ENCODE peak calls at places on chromosomes 3 and 15, in six cellular contexts. One of them, this sample, is unnamed.

GRCh38 chr3:40317061-40317676 is 7.7 kb downstream of the EIF1B start:
- DNase-seq in HCT116: peak; percentile 60
- DNase-seq in effector CD4-positive, alpha-beta T cell: peak; percentile 24
- DNase-seq in HEK293T: peak; percentile 46
- DNase-seq in activated T-cell treated with anti-CD3 and anti-CD28 coated beads, Interleukin-2, amount 50 U/mL, for 1 hour: no peak
- DNase-seq in uterus: no peak
- DNase-seq in this sample: peak; percentile 65

GRCh38 chr3:34008191-34008590 is 209.8 kb downstream of the PDCD6IP start:
- DNase-seq in effector CD4-positive, alpha-beta T cell: no peak
- DNase-seq in HEK293T: no peak
- DNase-seq in activated T-cell treated with anti-CD3 and anti-CD28 coated beads, Interleukin-2, amount 50 U/mL, for 1 hour: no peak
- DNase-seq in uterus: no peak
- DNase-seq in HCT116: no peak
- DNase-seq in this sample: no peak

GRCh38 chr3:19013879-19014278 is 134.4 kb upstream of the KCNH8 start:
- DNase-seq in uterus: no peak
- DNase-seq in HCT116: no peak
- DNase-seq in activated T-cell treated with anti-CD3 and anti-CD28 coated beads, Interleukin-2, amount 50 U/mL, for 1 hour: no peak
- DNase-seq in effector CD4-positive, alpha-beta T cell: no peak
- DNase-seq in HEK293T: no peak
- DNase-seq in this sample: no peak

GRCh38 chr3:57161915-57162314 is 3.2 kb downstream of the IL17RD start:
- DNase-seq in HCT116: no peak
- DNase-seq in activated T-cell treated with anti-CD3 and anti-CD28 coated beads, Interleukin-2, amount 50 U/mL, for 1 hour: no peak
- DNase-seq in HEK293T: no peak
- DNase-seq in uterus: no peak
- DNase-seq in effector CD4-positive, alpha-beta T cell: no peak
- DNase-seq in this sample: no peak

GRCh38 chr3:124882749-124883148 is 4.4 kb downstream of the ITGB5 start:
- DNase-seq in uterus: no peak
- DNase-seq in activated T-cell treated with anti-CD3 and anti-CD28 coated beads, Interleukin-2, amount 50 U/mL, for 1 hour: no peak
- DNase-seq in effector CD4-positive, alpha-beta T cell: no peak
- DNase-seq in HCT116: no peak
- DNase-seq in HEK293T: no peak
- DNase-seq in this sample: no peak

GRCh38 chr3:150763841-150764483 is 993 bp upstream of the SIAH2 start:
- DNase-seq in effector CD4-positive, alpha-beta T cell: peak; percentile 27
- DNase-seq in HEK293T: peak; percentile 18
- DNase-seq in uterus: peak; percentile 66
- DNase-seq in HCT116: peak; percentile 26
- DNase-seq in activated T-cell treated with anti-CD3 and anti-CD28 coated beads, Interleukin-2, amount 50 U/mL, for 1 hour: no peak
- DNase-seq in this sample: peak; percentile 84

GRCh38 chr3:149340310-149340933 is 7.0 kb upstream of the TM4SF18 start:
- DNase-seq in HCT116: no peak
- DNase-seq in effector CD4-positive, alpha-beta T cell: no peak
- DNase-seq in uterus: no peak
- DNase-seq in HEK293T: no peak
- DNase-seq in activated T-cell treated with anti-CD3 and anti-CD28 coated beads, Interleukin-2, amount 50 U/mL, for 1 hour: no peak
- DNase-seq in this sample: no peak

GRCh38 chr15:60390231-60390630 is 7.6 kb downstream of the ANXA2 start:
- DNase-seq in HCT116: no peak
- DNase-seq in HEK293T: no peak
- DNase-seq in effector CD4-positive, alpha-beta T cell: no peak
- DNase-seq in activated T-cell treated with anti-CD3 and anti-CD28 coated beads, Interleukin-2, amount 50 U/mL, for 1 hour: no peak
- DNase-seq in uterus: no peak
- DNase-seq in this sample: no peak

GRCh38 chr15:81327526-81327925 is 3.6 kb upstream of the STARD5 start:
- DNase-seq in HEK293T: no peak
- DNase-seq in uterus: no peak
- DNase-seq in activated T-cell treated with anti-CD3 and anti-CD28 coated beads, Interleukin-2, amount 50 U/mL, for 1 hour: no peak
- DNase-seq in HCT116: no peak
- DNase-seq in effector CD4-positive, alpha-beta T cell: no peak
- DNase-seq in this sample: no peak

GRCh38 chr15:85047271-85047948 is 65.8 kb downstream of the PDE8A start:
- DNase-seq in HEK293T: no peak
- DNase-seq in activated T-cell treated with anti-CD3 and anti-CD28 coated beads, Interleukin-2, amount 50 U/mL, for 1 hour: no peak
- DNase-seq in effector CD4-positive, alpha-beta T cell: no peak
- DNase-seq in uterus: no peak
- DNase-seq in HCT116: no peak
- DNase-seq in this sample: no peak

GRCh38 chr3:39178553-39178952 is 13.8 kb downstream of the XIRP1 start:
- DNase-seq in HCT116: no peak
- DNase-seq in HEK293T: no peak
- DNase-seq in uterus: peak; percentile 15
- DNase-seq in activated T-cell treated with anti-CD3 and anti-CD28 coated beads, Interleukin-2, amount 50 U/mL, for 1 hour: no peak
- DNase-seq in effector CD4-positive, alpha-beta T cell: no peak
- DNase-seq in this sample: no peak

GRCh38 chr3:52393131-52393807 is 51.6 kb downstream of the SEMA3G start:
- DNase-seq in HCT116: no peak
- DNase-seq in uterus: no peak
- DNase-seq in activated T-cell treated with anti-CD3 and anti-CD28 coated beads, Interleukin-2, amount 50 U/mL, for 1 hour: no peak
- DNase-seq in HEK293T: no peak
- DNase-seq in effector CD4-positive, alpha-beta T cell: no peak
- DNase-seq in this sample: no peak

GRCh38 chr15:70159397-70160009 is 61.8 kb upstream of the TLE3 start:
- DNase-seq in HCT116: no peak
- DNase-seq in effector CD4-positive, alpha-beta T cell: no peak
- DNase-seq in HEK293T: no peak
- DNase-seq in uterus: no peak
- DNase-seq in activated T-cell treated with anti-CD3 and anti-CD28 coated beads, Interleukin-2, amount 50 U/mL, for 1 hour: no peak
- DNase-seq in this sample: no peak

GRCh38 chr3:114498779-114499370 is 205.0 kb downstream of the TIGIT start:
- DNase-seq in HEK293T: peak; percentile 27
- DNase-seq in uterus: no peak
- DNase-seq in effector CD4-positive, alpha-beta T cell: no peak
- DNase-seq in HCT116: peak; percentile 94
- DNase-seq in activated T-cell treated with anti-CD3 and anti-CD28 coated beads, Interleukin-2, amount 50 U/mL, for 1 hour: no peak
- DNase-seq in this sample: no peak

GRCh38 chr15:48592929-48593328 is 52.6 kb downstream of the FBN1 start:
- DNase-seq in HCT116: no peak
- DNase-seq in activated T-cell treated with anti-CD3 and anti-CD28 coated beads, Interleukin-2, amount 50 U/mL, for 1 hour: no peak
- DNase-seq in uterus: no peak
- DNase-seq in HEK293T: no peak
- DNase-seq in effector CD4-positive, alpha-beta T cell: no peak
- DNase-seq in this sample: no peak

GRCh38 chr3:170528731-170529130 is 57.1 kb downstream of the SLC7A14 start:
- DNase-seq in HCT116: no peak
- DNase-seq in uterus: no peak
- DNase-seq in activated T-cell treated with anti-CD3 and anti-CD28 coated beads, Interleukin-2, amount 50 U/mL, for 1 hour: no peak
- DNase-seq in effector CD4-positive, alpha-beta T cell: no peak
- DNase-seq in HEK293T: no peak
- DNase-seq in this sample: no peak

GRCh38 chr3:124315215-124316033 is 323.5 kb upstream of the ROPN1 start:
- DNase-seq in uterus: no peak
- DNase-seq in HCT116: peak; percentile 3
- DNase-seq in activated T-cell treated with anti-CD3 and anti-CD28 coated beads, Interleukin-2, amount 50 U/mL, for 1 hour: no peak
- DNase-seq in effector CD4-positive, alpha-beta T cell: no peak
- DNase-seq in HEK293T: no peak
- DNase-seq in this sample: no peak

GRCh38 chr3:54433846-54434245 is 311.5 kb downstream of the CACNA2D3 start:
- DNase-seq in uterus: no peak
- DNase-seq in effector CD4-positive, alpha-beta T cell: no peak
- DNase-seq in HCT116: peak; percentile 13
- DNase-seq in activated T-cell treated with anti-CD3 and anti-CD28 coated beads, Interleukin-2, amount 50 U/mL, for 1 hour: no peak
- DNase-seq in HEK293T: peak; percentile 56
- DNase-seq in this sample: no peak